ENCODE peak calls at places on chromosomes 12 and 14, in eight cellular contexts. U, H, E, Y, Z, J, R and L are unnamed samples.

GRCh38 chr14:33848706-33849454 is 102.0 kb downstream of the EGLN3 start:
- DNase-seq in U (no peak), H (peak), E (peak), Y (peak), Z (peak), J (peak), R (peak), L (no peak)

GRCh38 chr12:123026094-123026853 is 45.8 kb downstream of the ARL6IP4 start:
- DNase-seq in U (no peak), H (no peak), E (no peak), Y (no peak), Z (no peak), J (no peak), R (no peak), L (no peak)

GRCh38 chr12:16608346-16608745 is 2.4 kb upstream of the LMO3 start:
- DNase-seq in U (no peak), H (no peak), E (no peak), Y (no peak), Z (no peak), J (no peak), R (no peak), L (no peak)

GRCh38 chr12:49974231-49974675 is 1.5 kb downstream of the AQP6 start:
- DNase-seq in U (no peak), H (peak), E (peak), Y (peak), Z (no peak), J (peak), R (peak), L (no peak)

GRCh38 chr14:63383776-63384367 is 65.1 kb upstream of the GPHB5 start:
- DNase-seq in U (peak), H (no peak), E (no peak), Y (no peak), Z (peak), J (no peak), R (no peak), L (no peak)

GRCh38 chr12:117514016-117514415 is 152.6 kb upstream of the NOS1 start:
- DNase-seq in U (no peak), H (no peak), E (no peak), Y (no peak), Z (no peak), J (no peak), R (no peak), L (no peak)

GRCh38 chr14:93249128-93249831 is 42.2 kb downstream of the UBR7 start:
- DNase-seq in U (no peak), H (no peak), E (no peak), Y (no peak), Z (no peak), J (no peak), R (no peak), L (no peak)

GRCh38 chr14:32186248-32186647 is 15.6 kb upstream of the RNU6-7 start:
- DNase-seq in U (no peak), H (no peak), E (no peak), Y (no peak), Z (no peak), J (no peak), R (no peak), L (no peak)

GRCh38 chr12:130196827-130197226 is 34.6 kb downstream of the FZD10 start:
- DNase-seq in U (no peak), H (no peak), E (no peak), Y (no peak), Z (no peak), J (no peak), R (no peak), L (no peak)

GRCh38 chr12:44029194-44029593 is 193.3 kb downstream of the TMEM117 start:
- DNase-seq in U (no peak), H (no peak), E (no peak), Y (no peak), Z (no peak), J (no peak), R (no peak), L (no peak)

GRCh38 chr12:41213107-41213506 is 25.0 kb downstream of the PDZRN4 start:
- DNase-seq in U (no peak), H (no peak), E (no peak), Y (no peak), Z (no peak), J (no peak), R (no peak), L (no peak)

GRCh38 chr14:70029296-70030132 is 150.3 kb downstream of the SMOC1 start:
- DNase-seq in U (no peak), H (no peak), E (no peak), Y (no peak), Z (no peak), J (no peak), R (no peak), L (no peak)

GRCh38 chr14:36773558-36773957 is 111.9 kb downstream of the PAX9 start:
- DNase-seq in U (no peak), H (peak), E (peak), Y (no peak), Z (no peak), J (peak), R (peak), L (no peak)

GRCh38 chr14:23438130-23438893 is 2.9 kb upstream of the MYH7 start:
- DNase-seq in U (no peak), H (no peak), E (no peak), Y (no peak), Z (no peak), J (no peak), R (no peak), L (no peak)

GRCh38 chr14:24052656-24053547 is 1.1 kb downstream of the CARMIL3 start:
- DNase-seq in U (no peak), H (no peak), E (no peak), Y (no peak), Z (no peak), J (peak), R (no peak), L (no peak)

GRCh38 chr12:112408621-112409020 is 784 bp downstream of the RPL6 start:
- DNase-seq in U (no peak), H (no peak), E (no peak), Y (no peak), Z (no peak), J (peak), R (no peak), L (no peak)

GRCh38 chr12:62654558-62655241 is 188.1 kb downstream of the MON2 start:
- DNase-seq in U (no peak), H (no peak), E (no peak), Y (no peak), Z (peak), J (no peak), R (no peak), L (no peak)

GRCh38 chr12:52769946-52770345 is 7.2 kb downstream of the KRT76 start:
- DNase-seq in U (no peak), H (no peak), E (no peak), Y (no peak), Z (no peak), J (no peak), R (no peak), L (no peak)

GRCh38 chr14:85528080-85528881 is 1.7 kb upstream of the FLRT2 start:
- DNase-seq in U (no peak), H (peak), E (peak), Y (peak), Z (no peak), J (peak), R (peak), L (no peak)

GRCh38 chr14:102239231-102239630 is 65.7 kb downstream of the MOK start:
- DNase-seq in U (no peak), H (no peak), E (no peak), Y (no peak), Z (no peak), J (no peak), R (no peak), L (no peak)

GRCh38 chr12:68367903-68368302 is 35.7 kb upstream of the MDM1 start:
- DNase-seq in U (no peak), H (no peak), E (no peak), Y (no peak), Z (no peak), J (peak), R (no peak), L (no peak)

GRCh38 chr12:13204428-13204827 is 7.9 kb downstream of the EMP1 start:
- DNase-seq in U (no peak), H (no peak), E (peak), Y (no peak), Z (no peak), J (peak), R (peak), L (no peak)

GRCh38 chr14:22996823-22997301 is 13.1 kb downstream of the C14orf93 start:
- DNase-seq in U (no peak), H (no peak), E (no peak), Y (peak), Z (no peak), J (no peak), R (no peak), L (no peak)

GRCh38 chr12:11658796-11659195 is 9.3 kb downstream of the ETV6 start:
- DNase-seq in U (no peak), H (peak), E (peak), Y (no peak), Z (no peak), J (peak), R (peak), L (no peak)

DNA sequence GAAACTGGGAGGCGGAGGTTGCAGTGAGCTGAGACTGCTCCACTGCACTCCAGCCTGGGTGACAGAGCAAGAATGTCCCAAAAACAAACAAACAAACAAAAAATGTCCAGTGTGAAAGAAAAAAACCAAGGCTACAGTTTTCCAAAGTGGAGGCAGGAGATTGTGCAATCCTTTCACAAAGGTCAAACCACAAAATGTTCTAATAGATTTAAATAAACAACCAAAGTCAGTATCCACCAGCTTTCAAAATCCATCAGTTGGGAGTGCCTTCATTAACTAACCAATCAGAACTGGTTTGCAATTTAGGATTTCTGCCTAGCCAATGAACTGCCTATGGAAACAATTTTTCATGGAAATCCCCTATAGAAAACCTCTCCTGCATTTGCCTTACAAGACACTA is 52.3 kb upstream of the TRIM9 start:
- DNase-seq in U (no peak), H (peak), E (peak), Y (no peak), Z (no peak), J (peak), R (no peak), L (no peak)
- H3K27ac ChIP-seq in U (no peak), H (no peak), E (no peak), Y (no peak), Z (no peak), J (no peak), R (no peak), L (no peak)

DNA sequence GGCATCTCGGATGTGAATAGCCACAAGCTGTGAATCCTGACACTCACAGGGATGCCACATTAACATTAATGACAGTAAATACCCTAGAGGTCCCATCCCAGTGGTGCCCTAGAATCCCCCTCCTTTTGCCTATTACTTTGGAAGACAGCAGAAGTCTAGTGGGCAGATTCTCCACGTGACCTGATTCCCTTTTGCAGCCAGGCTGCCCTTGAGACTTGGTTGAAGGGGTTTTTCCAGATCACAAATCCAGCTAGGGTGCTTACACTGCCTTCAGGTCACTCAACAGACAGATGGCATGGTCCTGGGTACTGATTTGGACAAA is 8.7 kb downstream of the HDAC7 start:
- DNase-seq in U (no peak), H (no peak), E (no peak), Y (no peak), Z (no peak), J (no peak), R (no peak), L (no peak)
- H3K4me3 ChIP-seq in U (no peak), H (no peak), E (no peak), Y (no peak), Z (no peak), J (peak), R (no peak), L (peak)

DNA sequence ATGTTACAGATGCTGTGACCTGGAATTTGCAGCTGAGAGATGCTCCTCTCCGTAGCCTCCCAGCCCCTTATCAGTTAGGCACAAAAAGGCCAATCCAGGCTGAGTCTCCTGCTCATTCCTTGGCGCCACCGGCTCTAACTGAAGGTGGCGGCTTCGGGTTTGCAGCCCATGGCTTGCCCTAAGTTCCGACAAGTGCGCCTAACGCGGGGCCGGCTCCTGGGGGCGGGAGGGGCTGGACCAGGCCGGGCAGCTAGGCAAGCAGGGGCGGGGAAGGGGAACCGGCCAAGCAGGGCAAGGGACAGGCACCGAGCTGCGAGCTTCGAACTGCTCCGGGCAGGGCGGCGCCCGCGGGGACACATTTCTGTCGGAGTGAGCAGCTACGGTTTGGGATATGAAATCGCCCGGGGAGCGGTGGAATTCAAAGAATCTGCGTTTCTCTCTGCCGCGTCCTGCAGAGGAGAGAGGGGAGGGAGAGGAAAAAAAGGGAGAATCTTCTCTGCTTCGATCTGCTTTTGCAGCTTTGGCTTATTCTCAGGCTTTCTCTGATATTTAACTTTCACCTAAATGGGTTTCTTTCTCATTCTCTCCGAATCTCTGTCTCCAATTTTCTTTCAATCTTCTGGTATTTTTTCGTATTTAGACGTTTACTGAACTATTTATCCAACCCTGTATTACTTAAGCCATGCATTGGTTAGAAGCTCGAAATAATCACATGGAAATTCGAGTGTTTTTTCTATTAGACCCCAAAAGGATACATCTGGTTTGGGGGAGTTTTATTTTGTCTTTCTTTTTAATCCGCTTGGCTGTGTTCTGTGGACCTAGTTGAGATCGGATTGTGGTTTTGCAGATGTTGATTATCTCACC is 1.6 kb upstream of the HOXC12 start:
- DNase-seq in U (no peak), H (peak), E (no peak), Y (no peak), Z (no peak), J (no peak), R (no peak), L (no peak)
- TF ChIP-seq EZH2 in U (peak), H (no peak), E (peak), Y (no peak), Z (no peak), J (peak), R (peak), L (no peak)

DNA sequence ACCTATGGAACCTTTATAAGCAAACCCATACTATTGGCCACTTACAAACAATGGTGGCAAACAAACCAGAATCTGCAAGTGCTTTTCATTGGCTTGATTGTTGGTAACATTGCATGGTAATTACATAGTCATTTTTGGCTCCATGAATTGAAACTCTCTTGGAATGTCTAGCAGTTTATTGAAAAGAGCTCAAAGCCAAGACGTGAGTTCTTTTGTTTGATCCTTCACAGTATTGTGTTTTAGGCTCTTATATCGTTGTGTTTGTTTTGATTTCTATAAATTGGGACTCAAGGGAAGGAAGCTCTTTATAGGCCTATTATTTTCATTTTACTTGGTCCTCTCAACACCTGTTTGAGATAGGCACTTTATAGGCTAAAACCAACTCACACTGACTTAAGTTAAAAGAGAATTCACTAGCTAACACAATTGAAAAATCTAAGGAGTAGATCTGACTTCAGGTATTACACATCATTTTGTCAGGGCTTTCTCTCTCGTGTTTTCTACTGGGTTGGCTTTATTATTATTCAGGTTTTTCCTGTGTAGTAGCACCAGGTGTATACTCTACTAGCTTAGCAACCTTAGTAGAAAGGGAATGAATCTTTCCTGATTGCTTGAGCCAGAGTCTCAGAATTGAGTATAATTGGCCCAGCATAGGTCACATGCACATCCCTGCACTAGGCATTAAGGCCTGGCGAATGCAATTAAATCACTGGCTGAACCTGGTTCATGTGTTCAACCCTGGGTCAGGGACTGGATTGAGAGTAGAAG is 341.4 kb downstream of the RAD51B start:
- DNase-seq in U (no peak), H (no peak), E (no peak), Y (no peak), Z (no peak), J (no peak), R (no peak), L (no peak)
- H3K27ac ChIP-seq in U (no peak), H (peak), E (no peak), Y (peak), Z (no peak), J (no peak), R (no peak), L (peak)

GRCh38 chr12:6072302-6072752 is 52.1 kb downstream of the VWF start:
- DNase-seq in U (no peak), H (peak), E (peak), Y (no peak), Z (no peak), J (peak), R (peak), L (no peak)

GRCh38 chr12:6073426-6073825 is 51.0 kb downstream of the VWF start:
- DNase-seq in U (no peak), H (no peak), E (no peak), Y (no peak), Z (no peak), J (no peak), R (no peak), L (no peak)

GRCh38 chr12:6074979-6075585 is 49.4 kb downstream of the VWF start:
- DNase-seq in U (no peak), H (no peak), E (peak), Y (no peak), Z (no peak), J (peak), R (no peak), L (no peak)

GRCh38 chr12:6076340-6076739 is 48.1 kb downstream of the VWF start:
- DNase-seq in U (no peak), H (no peak), E (no peak), Y (no peak), Z (no peak), J (no peak), R (no peak), L (no peak)

DNA sequence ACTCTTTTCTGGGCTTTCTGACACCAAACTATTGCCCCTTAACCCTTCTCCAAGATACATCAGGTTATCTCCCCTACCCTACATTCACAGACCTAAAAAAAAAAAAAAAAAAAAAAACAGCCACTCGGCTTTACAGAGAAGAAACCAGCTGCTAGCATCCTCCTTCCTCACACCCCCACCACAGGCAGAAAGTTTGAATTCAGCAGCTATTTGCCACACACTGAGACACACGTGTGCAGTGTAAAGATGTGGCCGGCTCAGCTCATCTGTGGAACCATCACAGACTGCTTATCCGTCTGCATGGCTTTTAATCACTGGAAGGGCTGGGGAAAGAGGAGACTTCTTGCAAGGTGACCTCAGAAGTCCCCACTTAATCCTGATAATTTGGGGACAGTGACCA is 50.1 kb downstream of the VWF start:
- DNase-seq in U (no peak), H (no peak), E (no peak), Y (no peak), Z (peak), J (no peak), R (no peak), L (no peak)
- H3K4me3 ChIP-seq in U (no peak), H (no peak), E (no peak), Y (no peak), Z (no peak), J (peak), R (no peak), L (no peak)

GRCh38 chr12:88681271-88681670 is 101.0 kb upstream of the KITLG start:
- DNase-seq in U (no peak), H (no peak), E (no peak), Y (no peak), Z (no peak), J (no peak), R (no peak), L (no peak)
- TF ChIP-seq EZH2 in U (no peak), H (no peak), E (no peak), Y (no peak), Z (no peak), J (no peak), R (no peak), L (no peak)

DNA sequence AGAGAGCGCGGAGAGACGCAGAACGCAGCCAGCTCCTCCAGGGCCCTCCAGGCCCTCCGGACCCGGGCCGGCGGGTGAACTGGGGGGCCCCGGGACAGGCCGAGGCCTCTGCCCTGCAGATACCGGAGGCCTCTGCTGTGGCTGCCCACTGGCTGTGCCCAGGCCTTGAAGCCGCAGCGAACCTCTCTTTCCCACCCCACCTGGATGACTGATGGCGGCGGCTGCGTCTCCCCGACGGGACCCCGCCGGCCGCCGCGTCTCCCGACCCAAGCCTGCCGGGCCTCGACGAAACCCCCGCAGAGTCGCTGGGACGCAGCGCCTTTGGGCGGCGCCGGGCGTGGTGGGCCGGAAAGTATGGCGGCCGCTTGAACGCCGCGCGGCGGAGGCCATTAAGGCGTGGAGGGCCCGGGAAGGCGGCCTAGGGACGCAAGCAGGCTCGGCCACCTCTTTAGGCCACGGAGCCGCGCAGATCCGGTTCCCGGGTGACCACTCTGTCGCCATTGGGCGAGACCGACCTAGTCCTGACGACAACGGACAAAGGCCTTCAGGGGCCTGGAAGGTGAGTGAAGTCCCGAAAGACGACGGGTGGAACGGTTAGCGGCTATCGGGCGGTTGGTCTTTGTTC is 8.4 kb upstream of the ERGIC2 start:
- DNase-seq in U (no peak), H (no peak), E (no peak), Y (no peak), Z (no peak), J (no peak), R (no peak), L (no peak)
- H3K27ac ChIP-seq in U (no peak), H (no peak), E (no peak), Y (no peak), Z (no peak), J (no peak), R (no peak), L (no peak)